ENCODE peak calls at places on chromosomes 2 and 18, in five cellular contexts. G is ovary, F is fibroblast of mammary gland, K is sigmoid colon, S is heart left ventricle. O is an unnamed sample.

GRCh38 chr18:36217348-36217747 is 30.1 kb downstream of the MOCOS start:
- DNase-seq in G (no peak), F (no peak), K (no peak), S (no peak), O (no peak)

GRCh38 chr18:70907673-70908072 is 618.8 kb downstream of the SOCS6 start:
- DNase-seq in G (no peak), F (no peak), K (no peak), S (no peak), O (no peak)

GRCh38 chr2:135657806-135658582 is 83.7 kb upstream of the UBXN4 start:
- DNase-seq in G (no peak), F (no peak), K (no peak), S (no peak), O (no peak)

GRCh38 chr2:117835990-117836760 is 21.7 kb downstream of the DDX18 start:
- DNase-seq in G (peak), F (peak), K (peak), S (peak), O (peak)

GRCh38 chr2:233830111-233830760 is 24.1 kb downstream of the HJURP start:
- DNase-seq in G (no peak), F (no peak), K (peak), S (no peak), O (no peak)

GRCh38 chr2:26059542-26059941 is 25.7 kb downstream of the RAB10 start:
- DNase-seq in G (no peak), F (no peak), K (no peak), S (no peak), O (no peak)

GRCh38 chr2:86703704-86704370 is 16.3 kb upstream of the RMND5A start:
- DNase-seq in G (no peak), F (peak), K (no peak), S (peak), O (no peak)

GRCh38 chr2:151575338-151575737 is 158.9 kb downstream of the NEB start:
- DNase-seq in G (no peak), F (peak), K (no peak), S (no peak), O (no peak)

GRCh38 chr2:121485039-121485438 is 45.6 kb upstream of the RNU4ATAC start:
- DNase-seq in G (no peak), F (peak), K (no peak), S (no peak), O (no peak)

GRCh38 chr2:62426005-62426912 is 79.7 kb downstream of the TMEM17 start:
- DNase-seq in G (no peak), F (no peak), K (no peak), S (no peak), O (no peak)

GRCh38 chr18:23578891-23579653 is 7.2 kb downstream of the NPC1 start:
- DNase-seq in G (no peak), F (peak), K (no peak), S (no peak), O (no peak)

GRCh38 chr2:172106128-172106961 is 3.6 kb upstream of the DLX2 start:
- DNase-seq in G (peak), F (peak), K (no peak), S (no peak), O (no peak)

GRCh38 chr2:201118957-201119848 is 3.2 kb downstream of the CFLAR start:
- DNase-seq in G (no peak), F (peak), K (no peak), S (no peak), O (no peak)

GRCh38 chr2:10326151-10326616 is 23.5 kb downstream of the HPCAL1 start:
- DNase-seq in G (no peak), F (no peak), K (no peak), S (no peak), O (no peak)

GRCh38 chr2:42102606-42103450 is 55.0 kb downstream of the PKDCC start:
- DNase-seq in G (peak), F (no peak), K (peak), S (peak), O (no peak)

GRCh38 chr2:169034256-169034655 is 3.1 kb upstream of the ABCB11 start:
- DNase-seq in G (no peak), F (no peak), K (no peak), S (no peak), O (no peak)

GRCh38 chr2:1817256-1818127 is 73.2 kb upstream of the PXDN start:
- DNase-seq in G (peak), F (peak), K (peak), S (peak), O (peak)

GRCh38 chr18:11178951-11179549 is 29.7 kb upstream of the PIEZO2 start:
- DNase-seq in G (peak), F (peak), K (no peak), S (peak), O (no peak)

GRCh38 chr2:42888321-42888720 is 95.9 kb upstream of the HAAO start:
- DNase-seq in G (no peak), F (no peak), K (no peak), S (no peak), O (no peak)

GRCh38 chr2:27824401-27824800 is 52.9 kb downstream of the MRPL33 start:
- DNase-seq in G (no peak), F (no peak), K (no peak), S (no peak), O (no peak)

GRCh38 chr2:113756088-113757058 is at the start of gene SLC35F5:
- DNase-seq in G (peak), F (peak), K (peak), S (peak), O (peak)

GRCh38 chr2:27737676-27738348 is 33.7 kb upstream of the MRPL33 start:
- DNase-seq in G (no peak), F (peak), K (no peak), S (peak), O (no peak)

GRCh38 chr2:210913461-210913860 is 357.1 kb downstream of the CPS1 start:
- DNase-seq in G (no peak), F (peak), K (no peak), S (no peak), O (no peak)

GRCh38 chr2:86650188-86650587 is 26.5 kb upstream of the RNF103 start:
- DNase-seq in G (no peak), F (no peak), K (no peak), S (no peak), O (no peak)

GRCh38 chr2:127039387-127040031 is 67.4 kb downstream of the BIN1 start:
- DNase-seq in G (no peak), F (no peak), K (peak), S (no peak), O (no peak)

GRCh38 chr2:9168851-9169250 is 37.8 kb upstream of the ASAP2 start:
- DNase-seq in G (no peak), F (no peak), K (no peak), S (no peak), O (no peak)

DNA sequence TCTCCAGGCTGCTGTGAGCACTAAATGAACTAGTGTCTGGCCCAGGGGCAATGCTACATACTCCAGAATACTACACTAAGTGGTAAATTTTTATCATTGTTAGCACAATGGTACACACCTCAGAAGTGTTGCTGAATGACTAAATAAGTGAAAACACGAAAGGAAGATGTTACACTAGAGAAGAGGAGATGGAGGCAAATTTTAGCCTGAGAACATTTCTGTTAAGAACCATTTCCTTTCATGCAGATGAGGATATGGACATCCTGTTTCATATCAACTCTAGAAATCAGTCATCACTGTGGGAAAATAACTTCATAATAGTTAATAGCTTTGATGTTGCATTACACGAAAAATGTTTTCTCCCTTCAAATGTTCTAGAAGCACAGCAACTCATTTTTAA is 117.6 kb upstream of the STK17B start:
- DNase-seq in G (no peak), F (no peak), K (no peak), S (no peak), O (no peak)
- TF ChIP-seq CTCF in G (no peak), F (no peak), K (no peak), S (no peak), O (no peak)

GRCh38 chr18:63936156-63936931 is 12.8 kb upstream of the HMSD start:
- DNase-seq in G (peak), F (peak), K (peak), S (peak), O (peak)
- TF ChIP-seq CTCF in G (no peak), F (peak), K (peak), S (peak), O (no peak)

GRCh38 chr2:128172191-128172590 is 81.2 kb downstream of the UGGT1 start:
- DNase-seq in G (no peak), F (peak), K (no peak), S (no peak), O (no peak)
- TF ChIP-seq CTCF in G (no peak), F (peak), K (peak), S (no peak), O (no peak)

GRCh38 chr2:188369365-188369764 is 77.7 kb downstream of the GULP1 start:
- DNase-seq in G (no peak), F (peak), K (no peak), S (peak), O (no peak)
- TF ChIP-seq CTCF in G (no peak), F (peak), K (peak), S (peak), O (no peak)

GRCh38 chr2:217920879-217921603 is 81.8 kb downstream of the TNS1 start:
- DNase-seq in G (peak), F (no peak), K (peak), S (peak), O (no peak)

GRCh38 chr2:217919204-217919603 is 83.6 kb downstream of the TNS1 start:
- DNase-seq in G (no peak), F (no peak), K (no peak), S (no peak), O (no peak)

GRCh38 chr2:217916504-217917254 is 86.1 kb downstream of the TNS1 start:
- DNase-seq in G (no peak), F (no peak), K (peak), S (no peak), O (no peak)

GRCh38 chr2:217919781-217920351 is 82.9 kb downstream of the TNS1 start:
- DNase-seq in G (peak), F (peak), K (peak), S (peak), O (no peak)

DNA sequence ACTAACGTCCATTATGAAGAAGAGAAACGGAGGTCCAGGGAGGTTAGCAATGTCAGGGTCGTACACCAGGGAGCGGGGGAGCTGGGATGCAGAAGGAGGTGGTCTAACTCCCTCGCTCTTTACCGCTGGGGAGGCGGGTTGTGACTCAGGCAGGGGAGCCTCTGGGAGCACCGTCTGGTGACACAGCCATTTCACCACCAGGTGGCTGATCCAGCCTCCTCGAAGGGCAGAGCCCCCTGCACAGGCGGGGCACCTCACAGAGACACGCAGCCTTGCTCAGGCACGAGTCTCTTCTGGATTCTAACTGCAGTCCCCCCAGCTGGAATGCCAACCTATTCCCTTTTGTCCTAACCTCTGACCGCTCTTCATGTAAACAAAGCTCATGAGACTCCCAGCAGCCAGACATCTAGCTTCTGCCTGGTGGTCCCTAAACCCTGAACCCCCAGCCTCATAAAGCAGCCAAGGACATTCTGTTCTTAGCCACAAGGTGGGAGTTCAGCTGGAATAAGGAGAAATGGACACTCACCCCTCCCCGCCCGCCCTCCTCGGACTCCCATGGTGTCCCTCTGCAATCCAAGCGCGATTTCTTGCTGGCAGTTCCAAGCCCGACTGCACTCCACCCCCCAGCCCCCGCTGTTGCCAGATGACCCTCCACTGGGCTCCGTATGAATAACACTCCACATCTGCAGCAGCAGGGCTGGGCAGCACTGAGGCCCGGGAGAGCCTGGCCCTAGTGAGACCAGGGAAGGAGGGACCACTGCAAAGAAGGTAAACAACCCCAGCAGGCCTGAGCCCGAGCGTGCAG is 84.4 kb downstream of the TNS1 start:
- DNase-seq in G (peak), F (no peak), K (peak), S (peak), O (no peak)
- TF ChIP-seq CTCF in G (no peak), F (peak), K (peak), S (no peak), O (no peak)

GRCh38 chr18:56393870-56394269 is 244.5 kb downstream of the TXNL1 start:
- DNase-seq in G (no peak), F (no peak), K (no peak), S (no peak), O (no peak)

GRCh38 chr18:56391933-56392590 is 246.3 kb downstream of the TXNL1 start:
- DNase-seq in G (no peak), F (peak), K (no peak), S (no peak), O (no peak)

GRCh38 chr18:56388571-56388970 is 249.8 kb downstream of the TXNL1 start:
- DNase-seq in G (no peak), F (no peak), K (no peak), S (no peak), O (no peak)

GRCh38 chr18:56386856-56387255 is 251.5 kb downstream of the TXNL1 start:
- DNase-seq in G (no peak), F (no peak), K (no peak), S (no peak), O (no peak)

DNA sequence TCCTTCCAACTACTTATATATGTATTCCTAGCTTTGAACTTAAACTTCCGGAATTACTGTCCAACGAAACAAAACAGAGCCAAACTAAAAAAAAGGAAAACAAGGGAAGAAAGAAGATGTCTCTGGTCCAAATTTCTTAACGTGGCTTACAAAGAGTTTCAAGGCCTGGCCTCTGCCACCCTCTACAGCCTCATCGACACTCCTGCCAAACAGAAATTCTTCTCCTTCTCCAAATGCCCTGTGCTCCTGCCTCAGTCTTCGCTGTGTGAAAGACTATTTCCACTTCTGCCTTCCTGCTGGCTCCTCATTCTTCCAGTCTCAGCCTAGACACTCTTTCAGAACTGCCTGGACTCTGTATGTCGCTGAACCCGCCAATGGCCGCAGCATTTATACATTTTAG is 249.2 kb downstream of the TXNL1 start:
- DNase-seq in G (no peak), F (no peak), K (no peak), S (no peak), O (no peak)
- TF ChIP-seq CTCF in G (no peak), F (no peak), K (no peak), S (peak), O (no peak)

GRCh38 chr2:69099541-69099940 is 86.6 kb downstream of the ANTXR1 start:
- DNase-seq in G (no peak), F (peak), K (no peak), S (no peak), O (no peak)
- TF ChIP-seq CTCF in G (no peak), F (no peak), K (no peak), S (no peak), O (no peak)

DNA sequence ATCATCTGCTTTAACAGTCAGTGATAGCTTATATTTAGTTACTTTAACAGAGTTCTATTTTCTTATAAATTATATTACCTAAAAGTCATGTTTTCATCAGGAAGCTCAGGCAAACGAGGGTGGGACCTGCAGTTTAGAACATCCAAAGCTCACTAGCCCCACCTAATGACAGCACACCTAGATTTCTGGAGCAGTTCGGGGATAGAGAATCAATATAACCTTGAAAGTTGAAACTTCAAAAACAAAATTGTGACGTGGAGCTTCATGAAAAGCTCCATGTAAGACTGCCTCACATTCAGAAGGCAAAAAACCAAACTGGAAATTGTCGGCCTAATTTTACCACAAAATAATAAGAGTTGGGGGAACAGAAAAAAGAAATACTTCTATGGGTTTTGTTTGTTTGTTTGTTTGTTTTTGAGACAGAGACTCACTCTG is 185.9 kb upstream of the CCDC150 start:
- DNase-seq in G (no peak), F (peak), K (no peak), S (peak), O (no peak)
- TF ChIP-seq CTCF in G (no peak), F (peak), K (peak), S (peak), O (no peak)

GRCh38 chr2:159680692-159681091 is 31.6 kb upstream of the MARCHF7 start:
- DNase-seq in G (no peak), F (no peak), K (no peak), S (no peak), O (no peak)

GRCh38 chr2:159677654-159678053 is 34.7 kb upstream of the MARCHF7 start:
- DNase-seq in G (no peak), F (peak), K (no peak), S (no peak), O (no peak)
- TF ChIP-seq CTCF in G (no peak), F (peak), K (no peak), S (peak), O (no peak)

DNA sequence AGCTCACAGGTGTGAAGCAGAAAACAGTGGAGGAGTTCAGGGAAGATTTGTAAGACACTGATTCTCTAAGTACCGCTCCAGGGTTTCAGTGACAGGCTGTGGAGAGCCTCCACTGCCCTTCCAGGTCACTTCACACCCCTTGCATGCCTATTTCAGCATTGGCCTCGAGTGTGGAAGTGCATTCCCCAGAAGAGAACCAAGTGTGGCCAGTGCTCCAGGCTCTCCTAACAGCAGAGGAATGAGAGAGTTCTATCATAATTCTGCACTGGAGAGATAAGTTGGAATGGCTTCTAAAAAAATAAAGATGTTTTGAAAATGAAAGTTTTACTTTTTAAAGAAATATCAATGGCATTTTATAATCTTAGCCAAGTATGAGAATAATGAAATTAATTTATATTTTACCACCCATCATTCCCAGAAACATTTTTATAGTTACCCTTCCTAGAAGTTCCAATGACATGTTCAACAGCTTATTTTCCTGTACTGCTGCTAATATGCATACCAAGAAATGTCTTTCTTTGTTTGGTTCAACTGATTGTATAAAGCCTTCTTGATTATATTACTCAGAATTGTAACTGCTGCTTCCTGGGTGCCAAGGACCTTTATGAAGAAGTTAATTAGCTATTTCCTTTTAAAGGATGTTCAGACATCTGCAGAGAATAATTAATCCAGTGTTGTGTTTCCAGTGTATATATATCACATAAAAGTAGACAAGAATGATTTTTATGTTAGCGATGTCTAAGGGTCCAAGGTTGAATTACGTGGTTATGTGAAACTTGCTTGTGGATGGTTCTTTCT is 61.0 kb upstream of the SERPINE2 start:
- DNase-seq in G (no peak), F (no peak), K (no peak), S (no peak), O (no peak)
- TF ChIP-seq CTCF in G (no peak), F (no peak), K (no peak), S (no peak), O (no peak)